ENCODE peak calls at places on chromosomes 4 and X, in six cellular contexts. C, H, J, B, N and Q are unnamed samples.
A peak's percentile ranks its signal among the peaks of the same experiment; 100 is the strongest.

GRCh38 chr4:176259330-176260090 is 9.5 kb downstream of the ASB5 start:
- DNase-seq in C (no peak), H (no peak), J (no peak), B (no peak), N (no peak), Q (no peak)

GRCh38 chrX:108270739-108271396 is 167.4 kb downstream of the COL4A6 start:
- DNase-seq in C (no peak), H (no peak), J (no peak), B (no peak), N (no peak), Q (no peak)

GRCh38 chr4:168666531-168666930 is 169.7 kb downstream of the PALLD start:
- DNase-seq in C (no peak), H (no peak), J (no peak), B (no peak), N (no peak), Q (no peak)

GRCh38 chr4:107592518-107592917 is 127.5 kb downstream of the PAPSS1 start:
- DNase-seq in C (no peak), H (no peak), J (no peak), B (no peak), N (no peak), Q (no peak)

GRCh38 chr4:126364290-126364978 is 1049.7 kb downstream of the FAT4 start:
- DNase-seq in C (no peak), H (no peak), J (no peak), B (no peak), N (no peak), Q (no peak)

GRCh38 chr4:89284828-89285227 is 22.8 kb downstream of the GPRIN3 start:
- DNase-seq in C (no peak), H (no peak), J (no peak), B (no peak), N (no peak), Q (no peak)

GRCh38 chrX:41684138-41684537 is 4.6 kb upstream of the GPR34 start:
- DNase-seq in C (no peak), H (peak; percentile 77), J (no peak), B (no peak), N (no peak), Q (no peak)

GRCh38 chr4:6469144-6469543 is 3.3 kb downstream of the PPP2R2C start:
- DNase-seq in C (no peak), H (no peak), J (no peak), B (no peak), N (no peak), Q (no peak)

GRCh38 chr4:20764353-20764752 is 64.1 kb downstream of the PACRGL start:
- DNase-seq in C (no peak), H (no peak), J (no peak), B (no peak), N (no peak), Q (no peak)

GRCh38 chrX:118495958-118496762 is 545 bp downstream of the DOCK11 start:
- DNase-seq in C (peak; percentile 22), H (peak; percentile 63), J (peak; percentile 26), B (peak; percentile 49), N (peak; percentile 59), Q (peak; percentile 54)

GRCh38 chr4:80115368-80116181 is 42.5 kb upstream of the ANTXR2 start:
- DNase-seq in C (no peak), H (no peak), J (no peak), B (no peak), N (no peak), Q (no peak)

GRCh38 chr4:18401868-18402267 is 380.3 kb upstream of the LCORL start:
- DNase-seq in C (no peak), H (no peak), J (no peak), B (no peak), N (no peak), Q (no peak)

GRCh38 chr4:18401435-18401834 is 379.9 kb upstream of the LCORL start:
- DNase-seq in C (no peak), H (no peak), J (no peak), B (no peak), N (no peak), Q (no peak)

GRCh38 chr4:18394656-18395055 is 373.1 kb upstream of the LCORL start:
- DNase-seq in C (no peak), H (no peak), J (no peak), B (no peak), N (no peak), Q (no peak)

GRCh38 chr4:18397681-18398080 is 376.1 kb upstream of the LCORL start:
- DNase-seq in C (no peak), H (no peak), J (no peak), B (no peak), N (no peak), Q (no peak)

DNA sequence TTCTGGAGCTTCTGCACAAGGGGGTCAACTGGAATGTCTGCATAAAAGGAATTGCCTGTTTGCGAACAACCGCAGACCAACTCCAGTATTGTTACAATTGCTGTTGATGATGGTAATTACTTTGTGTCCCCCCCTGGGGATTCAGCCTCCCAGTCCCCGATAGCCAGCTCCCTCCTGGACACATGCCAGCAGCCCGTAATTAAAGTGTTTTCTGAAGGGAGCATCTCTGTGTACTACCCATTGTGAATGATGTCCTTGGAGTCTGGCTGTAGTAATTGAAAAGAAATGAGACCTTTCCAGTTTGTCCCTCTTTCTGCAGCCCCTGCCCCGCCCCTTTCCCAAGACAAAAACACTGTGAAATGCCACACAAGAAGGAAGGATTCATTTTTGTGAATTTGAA is 377.1 kb upstream of the LCORL start:
- DNase-seq in C (no peak), H (no peak), J (no peak), B (no peak), N (no peak), Q (no peak)
- H3K9me3 ChIP-seq in C (no peaks in the 10 kb centered on the region), H (no peaks in the 10 kb centered on the region), J (no peaks in the 10 kb centered on the region), B (no peaks in the 10 kb centered on the region), N (no peaks in the 10 kb centered on the region), Q (no peaks in the 10 kb centered on the region)

GRCh38 chr4:68892861-68893260 is 58.7 kb downstream of the UGT2A3 start:
- DNase-seq in C (no peak), H (no peak), J (no peak), B (no peak), N (no peak), Q (no peak)
- TF ChIP-seq CTCF in C (no peak), H (no peak), J (no peak), B (no peak), N (no peak), Q (no peak)

DNA sequence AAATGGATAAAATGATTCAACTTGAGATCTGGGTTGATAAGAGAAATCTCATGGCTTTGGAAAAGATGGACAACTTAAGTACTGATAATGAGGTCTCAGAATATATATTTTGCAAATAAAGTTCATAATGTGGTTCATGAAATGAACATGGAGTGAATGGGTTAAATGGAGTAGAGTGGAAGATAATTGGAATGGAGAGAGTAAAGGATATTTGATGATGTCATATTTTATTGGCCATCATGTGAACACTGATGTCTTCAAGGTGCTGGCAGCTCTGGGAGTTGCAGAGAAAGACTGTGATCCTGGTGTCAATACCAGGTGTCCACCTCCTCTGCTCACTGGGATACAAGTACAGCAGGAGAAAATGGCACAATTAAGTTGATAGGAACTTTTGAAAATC is 133.9 kb upstream of the ZXDA start:
- DNase-seq in C (no peak), H (no peak), J (no peak), B (no peak), N (no peak), Q (no peak)
- H3K9me3 ChIP-seq in C (peaks cover 30% of the 10 kb centered on the region), H (no peaks in the 10 kb centered on the region), J (no peaks in the 10 kb centered on the region), B (no peaks in the 10 kb centered on the region), N (no peaks in the 10 kb centered on the region), Q (peaks cover 7% of the 10 kb centered on the region)

DNA sequence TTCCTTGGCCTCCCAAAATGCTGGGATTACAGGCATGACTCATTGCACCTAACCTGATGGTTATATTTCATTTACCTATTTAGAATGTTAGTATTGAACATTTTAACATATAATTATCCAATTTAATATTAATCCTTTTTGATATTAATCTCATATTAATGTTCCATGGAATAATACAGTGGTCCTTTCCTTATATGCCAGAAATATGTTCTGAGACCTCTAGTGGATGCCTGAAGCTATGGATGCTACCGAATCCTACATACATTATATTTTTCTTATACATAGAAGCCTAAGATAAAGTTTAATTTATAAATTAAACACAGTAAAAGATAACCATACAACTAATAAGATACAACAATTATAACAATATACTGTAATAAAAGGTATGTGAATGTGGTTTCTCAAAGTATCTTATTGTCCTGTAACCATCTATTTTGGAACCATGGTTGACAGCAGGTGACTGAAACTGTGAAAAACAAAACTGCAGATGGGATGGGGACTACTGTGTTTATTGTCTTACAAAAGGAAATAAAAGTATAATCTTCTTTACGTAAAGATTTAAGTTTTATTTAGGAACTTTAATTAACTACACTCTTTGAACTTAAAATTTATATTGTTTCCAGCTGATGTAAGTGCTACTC is 431.4 kb downstream of the GRID2 start:
- DNase-seq in C (no peak), H (no peak), J (no peak), B (no peak), N (no peak), Q (no peak)
- TF ChIP-seq CTCF in C (no peak), H (no peak), J (no peak), B (no peak), N (peak; percentile 27), Q (no peak)

DNA sequence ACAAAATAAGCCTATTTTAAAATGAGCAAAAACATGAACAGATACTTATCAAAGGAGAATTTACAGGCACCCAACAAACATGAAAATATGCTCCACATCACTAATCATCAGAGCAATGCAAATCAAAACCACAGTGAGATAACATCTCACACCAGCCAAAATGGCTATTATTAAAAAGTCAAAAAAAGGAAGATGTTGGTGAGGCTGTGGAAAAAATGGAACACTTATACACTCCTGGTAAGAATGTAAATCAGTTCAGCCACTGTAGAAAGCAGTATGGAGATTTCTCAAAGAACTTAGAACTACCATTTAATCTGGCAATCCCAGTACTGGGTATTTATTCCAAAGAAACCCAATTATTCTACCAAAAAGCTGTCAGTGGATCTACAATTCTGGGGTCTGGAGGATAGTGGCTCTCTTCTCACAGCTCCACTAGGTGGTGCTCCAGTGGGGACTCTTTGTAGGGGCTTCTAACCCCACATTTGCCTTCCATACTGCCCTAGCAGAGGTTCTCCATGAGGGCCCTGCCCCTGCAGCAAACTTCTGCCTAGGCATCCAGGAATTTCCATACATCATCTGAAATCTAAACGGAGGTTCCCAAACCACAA is 9.1 kb upstream of the ZNF732 start:
- DNase-seq in C (no peak), H (no peak), J (no peak), B (no peak), N (no peak), Q (no peak)
- H3K9me3 ChIP-seq in C (peaks cover 3% of the 10 kb centered on the region), H (peaks cover 4% of the 10 kb centered on the region), J (no peaks in the 10 kb centered on the region), B (no peaks in the 10 kb centered on the region), N (no peaks in the 10 kb centered on the region), Q (no peaks in the 10 kb centered on the region)

DNA sequence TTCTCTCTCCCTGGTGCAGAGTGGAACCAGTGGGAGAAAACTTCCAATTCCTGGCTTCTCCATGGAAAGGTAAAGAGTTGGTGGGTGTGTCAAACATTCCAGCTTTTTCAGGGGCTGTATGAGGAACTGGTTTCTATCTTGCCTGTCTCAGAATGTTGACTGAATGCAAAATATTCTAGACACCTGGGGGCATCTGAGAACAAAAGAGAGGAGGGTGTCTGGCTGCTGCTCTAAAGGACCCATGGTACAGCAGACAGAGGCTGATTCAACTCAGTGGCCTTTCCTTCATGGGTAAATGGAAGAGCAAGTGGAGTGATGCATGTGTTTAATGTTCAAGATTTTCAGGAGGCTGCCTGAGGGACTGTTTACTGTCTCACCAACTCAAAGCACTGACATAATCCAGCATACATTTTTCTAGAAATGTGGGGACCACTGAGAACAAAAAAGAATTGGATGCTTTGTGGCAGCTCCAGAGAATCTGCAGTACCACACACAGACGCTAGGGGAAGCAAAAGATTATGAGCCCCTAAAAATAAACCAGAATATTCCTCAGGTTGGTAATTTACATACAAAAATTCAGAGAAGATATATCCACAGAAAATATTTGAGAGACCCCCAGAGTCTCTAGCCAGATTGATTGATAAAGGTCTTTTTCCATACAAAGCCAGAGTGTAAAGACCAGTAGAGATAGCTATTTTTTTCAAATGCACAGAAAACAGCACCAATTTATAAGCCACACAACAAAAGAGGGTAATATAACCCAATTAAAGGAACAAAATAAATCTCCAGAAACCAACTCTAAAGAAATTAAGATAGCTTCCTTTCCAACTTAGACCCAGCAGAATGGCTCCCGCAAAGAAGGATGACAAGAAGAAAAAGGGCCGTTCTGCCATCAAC is 48.0 kb upstream of the STARD8 start:
- DNase-seq in C (no peak), H (no peak), J (no peak), B (no peak), N (peak; percentile 15), Q (no peak)
- TF ChIP-seq CTCF in C (no peak), H (peak; percentile 48), J (peak; percentile 59), B (peak; percentile 71), N (peak; percentile 76), Q (peak; percentile 76)